ENCODE peak calls at places on chromosomes 11 and 22, in five cellular contexts. S is breast epithelium, X is right atrium auricular region, Q is PC-3, L is small intestine. Z is an unnamed sample. For H3K4me1 and H3K27me3, the result is how much of the 10 kb centered on the place peaks cover.

GRCh38 chr22:41746563-41747400 is 47.5 kb downstream of the MEI1 start:
- DNase-seq in S (peak), X (peak), Q (peak), L (peak), Z (peak)

GRCh38 chr22:35315141-35315854 is 15.6 kb downstream of the TOM1 start:
- DNase-seq in S (peak), X (no peak), Q (no peak), L (no peak), Z (peak)

GRCh38 chr11:61959026-61959608 is 8.3 kb downstream of the FTH1 start:
- DNase-seq in S (no peak), X (peak), Q (peak), L (peak), Z (no peak)

GRCh38 chr11:19953909-19954308 is 206.4 kb downstream of the DBX1 start:
- DNase-seq in S (no peak), X (no peak), Q (peak), L (peak), Z (no peak)

GRCh38 chr22:40898850-40899357 is 37.0 kb upstream of the DNAJB7 start:
- DNase-seq in S (no peak), X (no peak), Q (peak), L (peak), Z (no peak)

GRCh38 chr22:38964306-38964705 is 6.9 kb downstream of the APOBEC3A start:
- DNase-seq in S (no peak), X (no peak), Q (no peak), L (no peak), Z (no peak)

GRCh38 chr11:65415499-65416340 is 6.9 kb upstream of the NEAT1 start:
- DNase-seq in S (peak), X (no peak), Q (no peak), L (no peak), Z (peak)

GRCh38 chr11:40388097-40388818 is 1071.2 kb downstream of the LRRC4C start:
- DNase-seq in S (no peak), X (no peak), Q (peak), L (no peak), Z (no peak)

DNA sequence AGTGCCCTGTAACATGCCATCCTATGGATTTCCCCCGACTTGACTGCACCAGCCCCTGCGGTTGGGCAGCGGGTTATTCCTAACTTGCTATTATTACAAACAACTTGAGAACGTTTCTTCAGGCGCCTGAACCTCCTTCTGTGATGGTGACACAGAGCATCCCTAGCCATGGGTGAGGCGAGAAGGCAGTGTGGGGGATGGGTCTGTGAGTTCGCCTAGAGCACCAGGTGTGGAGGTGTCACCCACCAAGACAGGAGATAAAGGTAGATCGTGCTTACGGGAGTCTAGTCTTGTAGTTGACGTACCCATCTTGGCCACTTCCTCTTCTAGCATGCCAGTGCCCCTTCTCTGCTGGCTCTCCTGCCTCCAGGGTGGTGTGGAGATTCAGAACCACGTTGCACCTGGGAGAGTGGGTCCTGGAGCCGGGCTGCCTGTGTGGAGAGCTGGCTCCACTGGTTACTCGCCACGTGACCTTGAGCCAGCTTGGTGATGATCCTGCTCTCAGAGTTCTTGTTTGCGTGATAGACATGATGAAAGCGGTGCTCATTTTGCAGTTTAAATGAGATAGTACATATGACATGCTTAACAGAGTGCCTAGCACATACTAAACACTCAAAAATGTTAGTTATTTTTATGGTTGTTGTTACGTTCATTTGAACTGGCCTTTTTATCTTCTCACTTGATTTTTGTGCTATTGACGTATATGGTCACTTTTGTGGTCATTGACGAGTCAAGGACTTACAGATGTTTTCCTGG is 37.8 kb downstream of the TBC1D22A start:
- DNase-seq in S (no peak), X (no peak), Q (no peak), L (no peak), Z (no peak)
- H3K4me1 ChIP-seq in S (under half), X (under half), Q (under half), L (under half), Z (under half)

GRCh38 chr11:128701086-128701485 is 7.2 kb downstream of the FLI1 start:
- DNase-seq in S (no peak), X (peak), Q (no peak), L (no peak), Z (no peak)
- H3K27me3 ChIP-seq in S (under half), X (under half), Q (under half), L (under half), Z (under half)

GRCh38 chr22:30004689-30005088 is 75.6 kb upstream of the HORMAD2 start:
- DNase-seq in S (no peak), X (no peak), Q (no peak), L (no peak), Z (no peak)

GRCh38 chr22:30004101-30004500 is 76.2 kb upstream of the HORMAD2 start:
- DNase-seq in S (no peak), X (no peak), Q (no peak), L (no peak), Z (no peak)

GRCh38 chr22:30005213-30005857 is 74.9 kb upstream of the HORMAD2 start:
- DNase-seq in S (no peak), X (peak), Q (peak), L (peak), Z (no peak)

GRCh38 chr22:30001459-30001858 is 78.8 kb upstream of the HORMAD2 start:
- DNase-seq in S (no peak), X (no peak), Q (no peak), L (no peak), Z (no peak)

GRCh38 chr22:30002861-30003489 is 77.3 kb upstream of the HORMAD2 start:
- DNase-seq in S (no peak), X (no peak), Q (no peak), L (peak), Z (no peak)
- H3K4me1 ChIP-seq in S (under half), X (under half), Q (under half), L (under half), Z (under half)

GRCh38 chr11:68666854-68667253 is 17.5 kb upstream of the GAL start:
- DNase-seq in S (no peak), X (no peak), Q (no peak), L (no peak), Z (no peak)
- H3K27me3 ChIP-seq in S (under half), X (under half), Q (under half), L (under half), Z (under half)